ENCODE peak calls at places on chromosomes 11 and 22, in eight cellular contexts. One of them, this sample, is unnamed.

GRCh38 chr11:93849751-93850584 is 450 bp downstream of the VSTM5 start:
- DNase-seq in choroid plexus epithelial cell: peak; percentile 30
- DNase-seq in HAP-1: no peak
- DNase-seq in body of pancreas: peak; percentile 30
- DNase-seq in heart right ventricle: peak; percentile 37
- DNase-seq in iris pigment epithelial cell: peak; percentile 32
- DNase-seq in Ammon's horn: no peak
- DNase-seq in activated CD4-positive, alpha-beta T cell treated with anti-CD3 and anti-CD28 coated beads, Interleukin-2, amount 50 U/mL, for 1 hour: no peak
- DNase-seq in this sample: no peak

GRCh38 chr11:128733440-128734115 is 39.7 kb downstream of the FLI1 start:
- DNase-seq in choroid plexus epithelial cell: peak; percentile 70
- DNase-seq in HAP-1: peak; percentile 74
- DNase-seq in body of pancreas: no peak
- DNase-seq in heart right ventricle: no peak
- DNase-seq in iris pigment epithelial cell: peak; percentile 72
- DNase-seq in Ammon's horn: no peak
- DNase-seq in activated CD4-positive, alpha-beta T cell treated with anti-CD3 and anti-CD28 coated beads, Interleukin-2, amount 50 U/mL, for 1 hour: peak; percentile 25
- DNase-seq in this sample: peak; percentile 96

GRCh38 chr11:91366186-91366585 is 858.4 kb upstream of the FAT3 start:
- DNase-seq in choroid plexus epithelial cell: no peak
- DNase-seq in HAP-1: no peak
- DNase-seq in body of pancreas: no peak
- DNase-seq in heart right ventricle: no peak
- DNase-seq in iris pigment epithelial cell: no peak
- DNase-seq in Ammon's horn: peak; percentile 11
- DNase-seq in activated CD4-positive, alpha-beta T cell treated with anti-CD3 and anti-CD28 coated beads, Interleukin-2, amount 50 U/mL, for 1 hour: no peak
- DNase-seq in this sample: no peak

GRCh38 chr11:121829159-121829643 is 286.8 kb downstream of the BLID start:
- DNase-seq in choroid plexus epithelial cell: peak; percentile 99
- DNase-seq in HAP-1: no peak
- DNase-seq in body of pancreas: peak; percentile 10
- DNase-seq in heart right ventricle: no peak
- DNase-seq in iris pigment epithelial cell: peak; percentile 99
- DNase-seq in Ammon's horn: peak; percentile 54
- DNase-seq in activated CD4-positive, alpha-beta T cell treated with anti-CD3 and anti-CD28 coated beads, Interleukin-2, amount 50 U/mL, for 1 hour: no peak
- DNase-seq in this sample: no peak

GRCh38 chr11:68896171-68896959 is 7.3 kb downstream of the MRPL21 start:
- DNase-seq in choroid plexus epithelial cell: no peak
- DNase-seq in HAP-1: no peak
- DNase-seq in body of pancreas: no peak
- DNase-seq in heart right ventricle: no peak
- DNase-seq in iris pigment epithelial cell: no peak
- DNase-seq in Ammon's horn: no peak
- DNase-seq in activated CD4-positive, alpha-beta T cell treated with anti-CD3 and anti-CD28 coated beads, Interleukin-2, amount 50 U/mL, for 1 hour: no peak
- DNase-seq in this sample: no peak

GRCh38 chr11:19472679-19473078 is 231.9 kb upstream of the E2F8 start:
- DNase-seq in choroid plexus epithelial cell: peak; percentile 55
- DNase-seq in HAP-1: no peak
- DNase-seq in body of pancreas: no peak
- DNase-seq in heart right ventricle: no peak
- DNase-seq in iris pigment epithelial cell: peak; percentile 22
- DNase-seq in Ammon's horn: no peak
- DNase-seq in activated CD4-positive, alpha-beta T cell treated with anti-CD3 and anti-CD28 coated beads, Interleukin-2, amount 50 U/mL, for 1 hour: no peak
- DNase-seq in this sample: no peak

GRCh38 chr11:9091044-9091936 is at the start of gene SCUBE2:
- DNase-seq in choroid plexus epithelial cell: no peak
- DNase-seq in HAP-1: peak; percentile 40
- DNase-seq in body of pancreas: no peak
- DNase-seq in heart right ventricle: no peak
- DNase-seq in iris pigment epithelial cell: no peak
- DNase-seq in Ammon's horn: no peak
- DNase-seq in activated CD4-positive, alpha-beta T cell treated with anti-CD3 and anti-CD28 coated beads, Interleukin-2, amount 50 U/mL, for 1 hour: no peak
- DNase-seq in this sample: no peak

GRCh38 chr11:13315517-13316432 is 38.2 kb downstream of the BMAL1 start:
- DNase-seq in choroid plexus epithelial cell: no peak
- DNase-seq in HAP-1: no peak
- DNase-seq in body of pancreas: no peak
- DNase-seq in heart right ventricle: no peak
- DNase-seq in iris pigment epithelial cell: no peak
- DNase-seq in Ammon's horn: no peak
- DNase-seq in activated CD4-positive, alpha-beta T cell treated with anti-CD3 and anti-CD28 coated beads, Interleukin-2, amount 50 U/mL, for 1 hour: no peak
- DNase-seq in this sample: no peak

GRCh38 chr11:413120-414081 is 1.4 kb downstream of the SIGIRR start:
- DNase-seq in choroid plexus epithelial cell: no peak
- DNase-seq in HAP-1: no peak
- DNase-seq in body of pancreas: peak; percentile 15
- DNase-seq in heart right ventricle: peak; percentile 5
- DNase-seq in iris pigment epithelial cell: no peak
- DNase-seq in Ammon's horn: no peak
- DNase-seq in activated CD4-positive, alpha-beta T cell treated with anti-CD3 and anti-CD28 coated beads, Interleukin-2, amount 50 U/mL, for 1 hour: no peak
- DNase-seq in this sample: no peak

GRCh38 chr11:113474362-113475159 is 637 bp downstream of the DRD2 start:
- DNase-seq in choroid plexus epithelial cell: peak; percentile 83
- DNase-seq in HAP-1: peak; percentile 85
- DNase-seq in body of pancreas: peak; percentile 76
- DNase-seq in heart right ventricle: peak; percentile 69
- DNase-seq in iris pigment epithelial cell: peak; percentile 68
- DNase-seq in Ammon's horn: peak; percentile 72
- DNase-seq in activated CD4-positive, alpha-beta T cell treated with anti-CD3 and anti-CD28 coated beads, Interleukin-2, amount 50 U/mL, for 1 hour: peak; percentile 34
- DNase-seq in this sample: peak; percentile 69

GRCh38 chr22:39288135-39288898 is 31.1 kb downstream of the RPL3 start:
- DNase-seq in choroid plexus epithelial cell: no peak
- DNase-seq in HAP-1: no peak
- DNase-seq in body of pancreas: no peak
- DNase-seq in heart right ventricle: no peak
- DNase-seq in iris pigment epithelial cell: no peak
- DNase-seq in Ammon's horn: no peak
- DNase-seq in activated CD4-positive, alpha-beta T cell treated with anti-CD3 and anti-CD28 coated beads, Interleukin-2, amount 50 U/mL, for 1 hour: no peak
- DNase-seq in this sample: no peak

GRCh38 chr11:46298699-46299424 is 21.4 kb downstream of the CREB3L1 start:
- DNase-seq in choroid plexus epithelial cell: peak; percentile 89
- DNase-seq in HAP-1: no peak
- DNase-seq in body of pancreas: no peak
- DNase-seq in heart right ventricle: no peak
- DNase-seq in iris pigment epithelial cell: peak; percentile 92
- DNase-seq in Ammon's horn: no peak
- DNase-seq in activated CD4-positive, alpha-beta T cell treated with anti-CD3 and anti-CD28 coated beads, Interleukin-2, amount 50 U/mL, for 1 hour: no peak
- DNase-seq in this sample: no peak

GRCh38 chr11:21137813-21138212 is 468.4 kb downstream of the NELL1 start:
- DNase-seq in choroid plexus epithelial cell: no peak
- DNase-seq in HAP-1: no peak
- DNase-seq in body of pancreas: no peak
- DNase-seq in heart right ventricle: no peak
- DNase-seq in iris pigment epithelial cell: no peak
- DNase-seq in Ammon's horn: no peak
- DNase-seq in activated CD4-positive, alpha-beta T cell treated with anti-CD3 and anti-CD28 coated beads, Interleukin-2, amount 50 U/mL, for 1 hour: no peak
- DNase-seq in this sample: no peak

GRCh38 chr11:69820441-69820840 is 1.2 kb upstream of the FGF3 start:
- DNase-seq in choroid plexus epithelial cell: no peak
- DNase-seq in HAP-1: no peak
- DNase-seq in body of pancreas: no peak
- DNase-seq in heart right ventricle: no peak
- DNase-seq in iris pigment epithelial cell: no peak
- DNase-seq in Ammon's horn: no peak
- DNase-seq in activated CD4-positive, alpha-beta T cell treated with anti-CD3 and anti-CD28 coated beads, Interleukin-2, amount 50 U/mL, for 1 hour: no peak
- DNase-seq in this sample: no peak

GRCh38 chr11:63917685-63918523 is 940 bp upstream of the RCOR2 start:
- DNase-seq in choroid plexus epithelial cell: peak; percentile 38
- DNase-seq in HAP-1: peak; percentile 70
- DNase-seq in body of pancreas: peak; percentile 63
- DNase-seq in heart right ventricle: peak; percentile 80
- DNase-seq in iris pigment epithelial cell: no peak
- DNase-seq in Ammon's horn: peak; percentile 85
- DNase-seq in activated CD4-positive, alpha-beta T cell treated with anti-CD3 and anti-CD28 coated beads, Interleukin-2, amount 50 U/mL, for 1 hour: peak; percentile 35
- DNase-seq in this sample: no peak

GRCh38 chr11:11070976-11071375 is 213.1 kb upstream of the ZBED5 start:
- DNase-seq in choroid plexus epithelial cell: no peak
- DNase-seq in HAP-1: no peak
- DNase-seq in body of pancreas: no peak
- DNase-seq in heart right ventricle: no peak
- DNase-seq in iris pigment epithelial cell: no peak
- DNase-seq in Ammon's horn: no peak
- DNase-seq in activated CD4-positive, alpha-beta T cell treated with anti-CD3 and anti-CD28 coated beads, Interleukin-2, amount 50 U/mL, for 1 hour: no peak
- DNase-seq in this sample: no peak

GRCh38 chr11:73931039-73931645 is 19.7 kb upstream of the DNAJB13 start:
- DNase-seq in choroid plexus epithelial cell: peak; percentile 95
- DNase-seq in HAP-1: peak; percentile 70
- DNase-seq in body of pancreas: peak; percentile 36
- DNase-seq in heart right ventricle: no peak
- DNase-seq in iris pigment epithelial cell: peak; percentile 88
- DNase-seq in Ammon's horn: peak; percentile 81
- DNase-seq in activated CD4-positive, alpha-beta T cell treated with anti-CD3 and anti-CD28 coated beads, Interleukin-2, amount 50 U/mL, for 1 hour: no peak
- DNase-seq in this sample: peak; percentile 78

GRCh38 chr11:122093731-122094130 is 22.3 kb downstream of the BLID start:
- DNase-seq in choroid plexus epithelial cell: peak; percentile 70
- DNase-seq in HAP-1: no peak
- DNase-seq in body of pancreas: no peak
- DNase-seq in heart right ventricle: no peak
- DNase-seq in iris pigment epithelial cell: peak; percentile 80
- DNase-seq in Ammon's horn: no peak
- DNase-seq in activated CD4-positive, alpha-beta T cell treated with anti-CD3 and anti-CD28 coated beads, Interleukin-2, amount 50 U/mL, for 1 hour: no peak
- DNase-seq in this sample: no peak

GRCh38 chr11:113255096-113255495 is 59.3 kb upstream of the TTC12 start:
- DNase-seq in choroid plexus epithelial cell: no peak
- DNase-seq in HAP-1: no peak
- DNase-seq in body of pancreas: no peak
- DNase-seq in heart right ventricle: no peak
- DNase-seq in iris pigment epithelial cell: no peak
- DNase-seq in Ammon's horn: no peak
- DNase-seq in activated CD4-positive, alpha-beta T cell treated with anti-CD3 and anti-CD28 coated beads, Interleukin-2, amount 50 U/mL, for 1 hour: no peak
- DNase-seq in this sample: no peak

GRCh38 chr11:79400717-79401330 is 40.0 kb downstream of the TENM4 start:
- DNase-seq in choroid plexus epithelial cell: peak; percentile 50
- DNase-seq in HAP-1: peak; percentile 68
- DNase-seq in body of pancreas: no peak
- DNase-seq in heart right ventricle: peak; percentile 39
- DNase-seq in iris pigment epithelial cell: peak; percentile 34
- DNase-seq in Ammon's horn: peak; percentile 35
- DNase-seq in activated CD4-positive, alpha-beta T cell treated with anti-CD3 and anti-CD28 coated beads, Interleukin-2, amount 50 U/mL, for 1 hour: no peak
- DNase-seq in this sample: no peak

GRCh38 chr22:46936378-46936916 is 174.0 kb downstream of the TBC1D22A start:
- DNase-seq in choroid plexus epithelial cell: no peak
- DNase-seq in HAP-1: no peak
- DNase-seq in body of pancreas: no peak
- DNase-seq in heart right ventricle: no peak
- DNase-seq in iris pigment epithelial cell: no peak
- DNase-seq in Ammon's horn: no peak
- DNase-seq in activated CD4-positive, alpha-beta T cell treated with anti-CD3 and anti-CD28 coated beads, Interleukin-2, amount 50 U/mL, for 1 hour: no peak
- DNase-seq in this sample: no peak

GRCh38 chr22:32204856-32205722 is at the start of gene RFPL2:
- DNase-seq in choroid plexus epithelial cell: peak; percentile 11
- DNase-seq in HAP-1: no peak
- DNase-seq in body of pancreas: peak; percentile 60
- DNase-seq in heart right ventricle: peak; percentile 38
- DNase-seq in iris pigment epithelial cell: peak; percentile 21
- DNase-seq in Ammon's horn: peak; percentile 63
- DNase-seq in activated CD4-positive, alpha-beta T cell treated with anti-CD3 and anti-CD28 coated beads, Interleukin-2, amount 50 U/mL, for 1 hour: no peak
- DNase-seq in this sample: peak; percentile 52

GRCh38 chr22:18022851-18023250 is 1.5 kb downstream of the MICAL3 start:
- DNase-seq in choroid plexus epithelial cell: no peak
- DNase-seq in HAP-1: no peak
- DNase-seq in body of pancreas: no peak
- DNase-seq in heart right ventricle: no peak
- DNase-seq in iris pigment epithelial cell: no peak
- DNase-seq in Ammon's horn: no peak
- DNase-seq in activated CD4-positive, alpha-beta T cell treated with anti-CD3 and anti-CD28 coated beads, Interleukin-2, amount 50 U/mL, for 1 hour: no peak
- DNase-seq in this sample: no peak

GRCh38 chr11:61077936-61078335 is 24.4 kb upstream of the CD5 start:
- DNase-seq in choroid plexus epithelial cell: peak; percentile 2
- DNase-seq in HAP-1: no peak
- DNase-seq in body of pancreas: no peak
- DNase-seq in heart right ventricle: no peak
- DNase-seq in iris pigment epithelial cell: no peak
- DNase-seq in Ammon's horn: no peak
- DNase-seq in activated CD4-positive, alpha-beta T cell treated with anti-CD3 and anti-CD28 coated beads, Interleukin-2, amount 50 U/mL, for 1 hour: no peak
- DNase-seq in this sample: no peak

GRCh38 chr11:66727883-66728759 is 895 bp downstream of the SPTBN2 start:
- DNase-seq in choroid plexus epithelial cell: no peak
- DNase-seq in HAP-1: peak; percentile 66
- DNase-seq in body of pancreas: peak; percentile 23
- DNase-seq in heart right ventricle: no peak
- DNase-seq in iris pigment epithelial cell: no peak
- DNase-seq in Ammon's horn: no peak
- DNase-seq in activated CD4-positive, alpha-beta T cell treated with anti-CD3 and anti-CD28 coated beads, Interleukin-2, amount 50 U/mL, for 1 hour: no peak
- DNase-seq in this sample: no peak

GRCh38 chr22:38733329-38734202 is 22.2 kb downstream of the SUN2 start:
- DNase-seq in choroid plexus epithelial cell: peak; percentile 40
- DNase-seq in HAP-1: peak; percentile 73
- DNase-seq in body of pancreas: peak; percentile 90
- DNase-seq in heart right ventricle: peak; percentile 64
- DNase-seq in iris pigment epithelial cell: peak; percentile 28
- DNase-seq in Ammon's horn: peak; percentile 96
- DNase-seq in activated CD4-positive, alpha-beta T cell treated with anti-CD3 and anti-CD28 coated beads, Interleukin-2, amount 50 U/mL, for 1 hour: peak; percentile 56
- DNase-seq in this sample: no peak

GRCh38 chr22:37351268-37351667 is 69.0 kb downstream of the CYTH4 start:
- DNase-seq in choroid plexus epithelial cell: no peak
- DNase-seq in HAP-1: no peak
- DNase-seq in body of pancreas: no peak
- DNase-seq in heart right ventricle: no peak
- DNase-seq in iris pigment epithelial cell: no peak
- DNase-seq in Ammon's horn: no peak
- DNase-seq in activated CD4-positive, alpha-beta T cell treated with anti-CD3 and anti-CD28 coated beads, Interleukin-2, amount 50 U/mL, for 1 hour: no peak
- DNase-seq in this sample: no peak

GRCh38 chr22:31977141-31977781 is 32.9 kb downstream of the YWHAH start:
- DNase-seq in choroid plexus epithelial cell: peak; percentile 84
- DNase-seq in HAP-1: peak; percentile 93
- DNase-seq in body of pancreas: peak; percentile 81
- DNase-seq in heart right ventricle: peak; percentile 74
- DNase-seq in iris pigment epithelial cell: peak; percentile 60
- DNase-seq in Ammon's horn: peak; percentile 76
- DNase-seq in activated CD4-positive, alpha-beta T cell treated with anti-CD3 and anti-CD28 coated beads, Interleukin-2, amount 50 U/mL, for 1 hour: peak; percentile 81
- DNase-seq in this sample: peak; percentile 68

GRCh38 chr11:35553831-35554230 is 28.4 kb upstream of the PAMR1 start:
- DNase-seq in choroid plexus epithelial cell: peak; percentile 97
- DNase-seq in HAP-1: no peak
- DNase-seq in body of pancreas: no peak
- DNase-seq in heart right ventricle: no peak
- DNase-seq in iris pigment epithelial cell: peak; percentile 98
- DNase-seq in Ammon's horn: no peak
- DNase-seq in activated CD4-positive, alpha-beta T cell treated with anti-CD3 and anti-CD28 coated beads, Interleukin-2, amount 50 U/mL, for 1 hour: no peak
- DNase-seq in this sample: no peak

GRCh38 chr11:65862941-65863888 is 3.0 kb downstream of the MUS81 start:
- DNase-seq in choroid plexus epithelial cell: peak; percentile 19
- DNase-seq in HAP-1: peak; percentile 4
- DNase-seq in body of pancreas: peak; percentile 12
- DNase-seq in heart right ventricle: no peak
- DNase-seq in iris pigment epithelial cell: no peak
- DNase-seq in Ammon's horn: no peak
- DNase-seq in activated CD4-positive, alpha-beta T cell treated with anti-CD3 and anti-CD28 coated beads, Interleukin-2, amount 50 U/mL, for 1 hour: no peak
- DNase-seq in this sample: no peak

GRCh38 chr11:63683133-63683991 is 2.1 kb downstream of the RTN3 start:
- DNase-seq in choroid plexus epithelial cell: no peak
- DNase-seq in HAP-1: no peak
- DNase-seq in body of pancreas: no peak
- DNase-seq in heart right ventricle: no peak
- DNase-seq in iris pigment epithelial cell: no peak
- DNase-seq in Ammon's horn: peak; percentile 34
- DNase-seq in activated CD4-positive, alpha-beta T cell treated with anti-CD3 and anti-CD28 coated beads, Interleukin-2, amount 50 U/mL, for 1 hour: no peak
- DNase-seq in this sample: no peak

GRCh38 chr11:73182824-73183321 is 35.2 kb upstream of the P2RY2 start:
- DNase-seq in choroid plexus epithelial cell: no peak
- DNase-seq in HAP-1: no peak
- DNase-seq in body of pancreas: peak; percentile 53
- DNase-seq in heart right ventricle: peak; percentile 58
- DNase-seq in iris pigment epithelial cell: no peak
- DNase-seq in Ammon's horn: no peak
- DNase-seq in activated CD4-positive, alpha-beta T cell treated with anti-CD3 and anti-CD28 coated beads, Interleukin-2, amount 50 U/mL, for 1 hour: no peak
- DNase-seq in this sample: no peak

GRCh38 chr11:16786131-16786530 is 47.7 kb downstream of the C11orf58 start:
- DNase-seq in choroid plexus epithelial cell: no peak
- DNase-seq in HAP-1: no peak
- DNase-seq in body of pancreas: no peak
- DNase-seq in heart right ventricle: no peak
- DNase-seq in iris pigment epithelial cell: no peak
- DNase-seq in Ammon's horn: no peak
- DNase-seq in activated CD4-positive, alpha-beta T cell treated with anti-CD3 and anti-CD28 coated beads, Interleukin-2, amount 50 U/mL, for 1 hour: no peak
- DNase-seq in this sample: no peak

GRCh38 chr11:11843233-11843632 is 1.5 kb downstream of the USP47 start:
- DNase-seq in choroid plexus epithelial cell: peak; percentile 90
- DNase-seq in HAP-1: no peak
- DNase-seq in body of pancreas: no peak
- DNase-seq in heart right ventricle: no peak
- DNase-seq in iris pigment epithelial cell: peak; percentile 95
- DNase-seq in Ammon's horn: peak; percentile 26
- DNase-seq in activated CD4-positive, alpha-beta T cell treated with anti-CD3 and anti-CD28 coated beads, Interleukin-2, amount 50 U/mL, for 1 hour: no peak
- DNase-seq in this sample: no peak

This sample was measured in iPS DF 19.7.